ENCODE peak calls at places on chromosomes 16 and 17, in seven cellular contexts. I is H1, O is HCT116, E is WTC11, K is K562, X is GM12878, V is HepG2. D is an unnamed sample.

GRCh38 chr16:54286330-54287017 is at the start of gene IRX3:
- DNase-seq in I (peak), O (peak), E (peak), X (no peak), V (peak), K (no peak), D (peak)

GRCh38 chr16:23504453-23505179 is 5.7 kb downstream of the GGA2 start:
- DNase-seq in V (peak), O (peak), E (no peak), X (peak), I (peak), K (peak), D (peak)

GRCh38 chr17:8105957-8106398 is 12.3 kb downstream of the ALOXE3 start:
- DNase-seq in O (no peak), V (no peak), E (no peak), I (no peak), X (no peak), K (no peak), D (no peak)

GRCh38 chr17:77365584-77366186 is 224.9 kb downstream of the SEC14L1 start:
- DNase-seq in X (no peak), E (peak), V (no peak), K (no peak), I (no peak), O (peak), D (no peak)

GRCh38 chr16:75616541-75617010 is 6.5 kb downstream of the ADAT1 start:
- DNase-seq in E (no peak), K (no peak), I (no peak), V (no peak), X (no peak), O (no peak), D (no peak)

GRCh38 chr17:82351713-82352488 is 7.1 kb upstream of the TEX19 start:
- DNase-seq in X (no peak), I (peak), K (peak), O (peak), V (peak), E (peak), D (peak)

GRCh38 chr17:41057547-41057946 is 2.4 kb downstream of the KRTAP2-3 start:
- DNase-seq in O (no peak), I (no peak), E (no peak), K (no peak), X (no peak), V (no peak), D (no peak)

GRCh38 chr17:37392024-37392590 is 14.5 kb downstream of the ACACA start:
- DNase-seq in X (no peak), O (no peak), I (no peak), E (no peak), V (no peak), K (no peak), D (no peak)

GRCh38 chr17:77317091-77317519 is 176.3 kb downstream of the SEC14L1 start:
- DNase-seq in K (no peak), V (no peak), X (no peak), E (no peak), I (no peak), O (no peak), D (no peak)

GRCh38 chr17:8337802-8338744 is 1.6 kb upstream of the ODF4 start:
- DNase-seq in O (no peak), X (no peak), E (no peak), I (no peak), K (no peak), V (no peak), D (no peak)

GRCh38 chr17:34706029-34706428 is 126.6 kb downstream of the TMEM132E start:
- DNase-seq in I (peak), E (peak), V (no peak), X (no peak), K (peak), O (no peak), D (peak)

GRCh38 chr17:80965606-80966005 is 26.0 kb upstream of the CHMP6 start:
- DNase-seq in I (no peak), K (no peak), O (no peak), X (no peak), V (no peak), E (no peak), D (no peak)

GRCh38 chr17:64278614-64279013 is 15.6 kb upstream of the TEX2 start:
- DNase-seq in E (no peak), I (no peak), O (peak), X (no peak), K (no peak), V (no peak), D (no peak)

GRCh38 chr16:67312450-67313118 is 14.0 kb downstream of the KCTD19 start:
- DNase-seq in K (no peak), O (no peak), V (no peak), X (no peak), I (no peak), E (no peak), D (peak)

DNA sequence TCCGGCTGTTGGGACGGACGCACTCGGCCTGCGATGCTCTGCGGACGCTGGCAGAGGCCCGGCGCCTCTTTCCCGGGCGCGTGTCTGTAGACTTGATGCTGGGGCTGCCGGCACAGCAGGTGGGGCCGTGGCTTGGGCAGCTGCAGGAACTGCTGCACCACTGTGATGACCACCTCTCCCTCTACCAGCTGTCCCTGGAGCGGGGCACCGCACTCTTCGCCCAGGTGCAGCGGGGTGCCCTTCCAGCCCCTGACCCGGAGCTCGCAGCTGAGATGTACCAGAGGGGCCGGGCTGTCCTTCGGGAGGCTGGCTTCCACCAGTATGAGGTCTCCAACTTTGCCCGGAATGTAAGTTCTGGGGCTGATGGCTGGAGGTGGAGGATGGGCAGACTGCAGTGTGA is 3.5 kb downstream of the RSAD1 start:
- DNase-seq in X (no peak), V (no peak), I (no peak), K (no peak), E (no peak), O (no peak), D (no peak)
- TF ChIP-seq SP1 in X (no peak), V (no peak), I (no peak), K (no peak), E (no peak), O (no peak), D (no peak)

GRCh38 chr17:73478768-73479424 is 165.3 kb downstream of the SDK2 start:
- DNase-seq in E (peak), I (peak), X (no peak), O (no peak), K (peak), V (peak), D (no peak)
- TF ChIP-seq SP1 in E (no peak), I (no peak), X (no peak), O (no peak), K (no peak), V (no peak), D (no peak)

DNA sequence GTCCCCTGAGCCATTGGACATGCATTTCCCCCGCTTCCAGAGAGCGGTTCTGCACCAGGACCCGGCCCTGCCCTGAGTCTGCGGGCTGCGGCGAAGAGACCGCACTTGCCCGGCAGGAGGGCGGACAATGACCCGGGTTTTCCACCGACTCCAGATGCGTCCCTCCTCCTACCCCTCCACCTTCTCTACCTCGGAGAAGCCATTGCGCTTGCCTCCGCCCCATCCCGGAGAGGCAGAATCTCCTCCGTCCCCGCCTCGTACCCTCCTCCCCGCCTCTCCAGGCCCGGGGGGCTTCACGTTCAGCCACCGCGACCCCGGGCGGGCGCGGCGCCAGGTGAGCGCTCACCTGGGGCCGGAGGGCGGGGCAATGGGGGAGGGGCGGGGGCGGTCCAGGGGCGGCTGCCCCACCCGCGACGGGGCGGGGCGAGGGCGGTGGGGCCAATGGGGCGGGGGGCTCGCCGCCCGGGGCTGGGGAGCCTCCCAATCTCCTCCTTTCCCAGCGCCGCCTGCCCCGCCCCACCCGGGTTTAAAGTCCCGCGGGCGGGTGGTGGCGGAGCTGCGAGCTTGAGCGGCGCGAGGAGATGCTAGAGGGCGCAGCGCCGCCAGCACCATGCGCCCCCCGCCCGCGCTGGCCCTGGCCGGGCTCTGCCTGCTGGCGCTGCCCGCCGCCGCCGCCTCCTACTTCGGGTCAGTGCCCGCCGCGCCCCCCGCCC is at the start of gene WNT9B:
- DNase-seq in I (peak), O (no peak), E (peak), V (peak), K (peak), X (no peak), D (peak)
- TF ChIP-seq SP1 in I (no peak), O (no peak), E (no peak), V (no peak), K (no peak), X (no peak), D (no peak)

DNA sequence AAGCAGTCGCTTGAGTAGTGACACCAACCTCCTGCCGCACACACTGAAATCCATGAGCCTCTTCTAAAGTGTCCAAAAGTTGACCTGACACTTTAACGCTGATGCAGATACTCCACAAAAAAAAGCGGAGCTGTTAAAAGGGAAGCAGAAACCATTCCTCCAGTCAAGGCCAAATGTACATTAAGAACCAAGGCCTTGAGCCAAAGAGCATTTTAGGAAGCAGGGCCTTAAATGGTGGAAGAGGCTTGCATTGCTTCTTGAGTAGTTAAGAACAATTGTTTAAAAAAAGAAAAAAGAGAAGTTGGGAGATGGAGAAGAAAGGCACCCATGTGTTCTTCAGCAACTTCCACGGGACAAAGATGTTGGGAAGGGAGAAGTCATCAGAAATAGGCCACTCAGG is 6.3 kb downstream of the ZFHX3 start:
- DNase-seq in O (no peak), K (no peak), I (no peak), X (no peak), E (no peak), V (no peak), D (no peak)
- TF ChIP-seq SP1 in O (no peak), K (no peak), I (no peak), X (no peak), E (no peak), V (no peak), D (no peak)

GRCh38 chr17:67615011-67615561 is 102.7 kb upstream of the NOL11 start:
- DNase-seq in V (no peak), O (no peak), K (no peak), E (no peak), I (no peak), X (no peak), D (no peak)
- TF ChIP-seq SP1 in V (no peak), O (no peak), K (no peak), E (no peak), I (no peak), X (no peak), D (no peak)

DNA sequence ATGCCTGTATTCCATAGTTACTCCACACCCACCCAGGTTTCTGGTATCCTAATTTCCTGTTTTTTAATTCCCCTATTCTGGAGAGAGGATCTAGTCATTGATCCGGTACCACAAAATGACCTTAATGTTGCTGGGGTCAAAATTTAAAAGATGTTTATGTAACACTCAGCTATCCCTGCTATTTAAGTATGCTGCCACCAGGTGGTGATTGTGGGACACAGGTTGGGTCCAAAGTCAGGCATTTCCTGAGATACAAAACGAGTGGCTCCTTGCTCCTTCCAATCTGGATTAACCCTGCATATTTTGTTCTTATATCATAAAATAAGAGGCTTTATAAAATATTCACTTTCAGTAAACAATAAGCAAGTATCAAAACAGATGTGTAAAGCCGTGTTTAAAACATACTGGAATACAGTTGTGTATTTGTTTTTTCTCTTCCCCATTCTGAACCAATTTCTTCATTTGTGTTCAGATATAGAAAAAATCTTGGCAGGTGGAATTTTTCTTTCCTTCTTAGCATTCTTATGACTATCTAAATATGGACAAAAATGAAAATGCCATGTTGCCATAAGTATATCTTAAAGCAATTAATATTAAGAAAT is 16.3 kb downstream of the HS3ST4 start:
- DNase-seq in V (peak), E (peak), I (peak), X (no peak), K (peak), O (peak), D (peak)
- TF ChIP-seq SP1 in V (no peak), E (no peak), I (no peak), X (no peak), K (no peak), O (no peak), D (no peak)

GRCh38 chr16:71472041-71472440 is 10.0 kb upstream of the ZNF23 start:
- DNase-seq in O (no peak), I (no peak), E (no peak), K (no peak), V (no peak), X (no peak), D (no peak)
- TF ChIP-seq SP1 in O (no peak), I (no peak), E (no peak), K (no peak), V (no peak), X (no peak), D (no peak)

DNA sequence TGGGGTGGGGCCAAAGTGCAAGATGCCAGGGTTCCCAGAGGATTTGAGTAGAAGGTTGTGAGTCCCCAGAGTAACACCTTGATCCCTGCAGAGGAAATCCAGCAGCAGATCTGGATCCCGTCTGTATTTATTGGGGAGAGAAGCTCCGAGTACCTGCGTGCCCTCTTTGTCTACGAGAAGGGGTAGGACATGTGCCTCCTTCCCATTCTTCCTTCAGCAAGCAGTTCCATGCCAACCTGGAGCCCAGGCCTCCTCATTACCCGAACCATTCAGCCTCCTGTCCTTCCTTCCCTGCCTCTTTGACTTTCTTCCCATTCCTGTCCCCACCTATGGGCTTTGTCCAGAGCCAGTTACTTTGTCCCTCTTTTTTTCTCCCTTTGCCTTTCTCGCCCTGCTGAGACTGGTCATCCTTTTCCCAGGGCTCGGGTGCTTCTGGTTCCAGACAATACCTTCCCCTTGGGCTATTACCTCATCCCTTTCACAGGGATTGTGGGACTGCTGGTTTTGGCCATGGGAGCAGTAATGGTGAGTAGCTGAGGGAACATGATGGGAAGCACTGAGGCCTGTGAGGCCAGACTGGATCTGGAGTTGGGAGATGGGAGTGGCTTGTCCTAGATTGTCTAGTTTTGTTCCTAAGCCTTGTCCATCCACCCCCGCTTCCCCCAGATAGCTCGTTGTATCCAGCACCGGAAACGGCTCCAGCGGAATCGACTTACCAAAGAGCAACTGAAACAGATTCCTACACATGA is 2.9 kb downstream of the RNF167 start:
- DNase-seq in I (no peak), O (no peak), K (no peak), E (no peak), V (no peak), X (no peak), D (no peak)
- TF ChIP-seq SP1 in I (no peak), O (no peak), K (no peak), E (no peak), V (no peak), X (no peak), D (no peak)

GRCh38 chr17:28710948-28711722 is 553 bp downstream of the PROCA1 start:
- DNase-seq in X (peak), K (peak), V (peak), O (peak), E (peak), I (peak), D (peak)

GRCh38 chr17:28711723-28712036 is at the start of gene PROCA1:
- DNase-seq in X (no peak), E (peak), O (no peak), K (peak), V (no peak), I (no peak), D (peak)

GRCh38 chr17:28712705-28713415 is 1.2 kb upstream of the PROCA1 start:
- DNase-seq in V (no peak), O (no peak), K (no peak), I (no peak), X (no peak), E (no peak), D (no peak)

GRCh38 chr17:28714281-28714680 is 2.6 kb upstream of the PROCA1 start:
- DNase-seq in K (no peak), V (no peak), X (no peak), O (no peak), E (no peak), I (no peak), D (no peak)

DNA sequence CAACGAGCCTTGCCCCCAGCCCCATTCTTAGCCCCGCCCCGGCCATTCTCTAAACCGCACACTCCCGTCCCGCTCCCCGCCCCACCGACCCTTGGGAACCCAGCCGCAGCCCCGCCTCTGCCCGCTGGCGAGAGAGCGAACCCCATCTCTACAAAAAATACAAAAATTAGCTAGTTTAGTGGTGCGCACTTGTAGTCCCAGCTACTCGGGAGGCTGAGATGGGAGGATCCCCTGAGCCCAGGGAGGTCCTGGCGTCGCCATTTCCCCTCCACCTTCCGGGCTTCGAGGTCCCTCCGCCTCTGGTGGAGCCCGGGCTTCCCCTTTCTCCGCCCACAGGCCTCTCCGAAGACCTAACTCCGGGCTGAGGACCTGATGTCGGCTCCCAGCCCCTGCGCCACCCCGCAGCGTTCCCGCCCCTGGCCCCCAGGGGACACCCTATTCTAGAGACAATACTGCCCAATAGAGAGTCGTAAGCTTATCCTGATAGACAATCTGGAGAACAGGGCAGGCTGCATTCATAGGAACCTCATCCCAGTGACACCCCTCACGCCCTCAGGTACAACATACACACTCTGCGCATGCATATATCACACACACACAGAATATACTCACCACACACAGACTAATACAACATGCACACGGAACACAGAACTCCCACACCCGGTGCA is 483 bp upstream of the PROCA1 start:
- DNase-seq in K (peak), X (no peak), O (no peak), I (peak), E (peak), V (no peak), D (peak)
- TF ChIP-seq SP1 in K (peak), X (no peak), O (no peak), I (no peak), E (peak), V (no peak), D (no peak)

GRCh38 chr16:82753821-82754220 is 127.1 kb downstream of the CDH13 start:
- DNase-seq in X (no peak), K (no peak), V (no peak), E (no peak), I (no peak), O (no peak), D (no peak)
- TF ChIP-seq SP1 in X (no peak), K (no peak), V (no peak), E (no peak), I (no peak), O (no peak), D (no peak)

D was measured in HEK293T.